ENCODE peak calls at places on chromosome X, in nine cellular contexts. G is spleen, M is A673, L is IMR-90, S is adrenal gland, X is mammary epithelial cell, T is foreskin fibroblast, E is OCI-LY7, Y is progenitor cell of endocrine pancreas. N is an unnamed sample.

GRCh38 chrX:13483773-13484172 is 85.6 kb upstream of the EGFL6 start:
- DNase-seq in Y (no peak), M (no peak), E (no peak), G (no peak), S (no peak), X (no peak), L (no peak), T (no peak), N (no peak)

GRCh38 chrX:69124108-69124507 is 41.1 kb downstream of the PJA1 start:
- DNase-seq in E (no peak), L (peak), X (no peak), M (no peak), S (no peak), T (no peak), Y (no peak), G (no peak), N (no peak)

GRCh38 chrX:109350051-109350450 is 131.8 kb downstream of the GUCY2F start:
- DNase-seq in Y (no peak), T (no peak), L (no peak), X (no peak), E (no peak), G (no peak), M (no peak), S (no peak), N (no peak)

GRCh38 chrX:56762707-56763555 is 33.9 kb downstream of the NBDY start:
- DNase-seq in G (no peak), Y (no peak), E (no peak), X (no peak), T (no peak), L (no peak), S (no peak), M (no peak), N (no peak)

GRCh38 chrX:125203379-125203736 is 116.3 kb upstream of the TEX13C start:
- DNase-seq in G (no peak), Y (no peak), X (no peak), S (no peak), L (no peak), E (no peak), T (no peak), M (peak), N (peak)

GRCh38 chrX:140318306-140318705 is 186.6 kb downstream of the SOX3 start:
- DNase-seq in E (no peak), L (no peak), T (no peak), G (no peak), M (peak), Y (no peak), S (no peak), X (peak), N (no peak)

GRCh38 chrX:3743821-3744439 is 30.5 kb upstream of the PRKX start:
- DNase-seq in L (no peak), Y (no peak), G (no peak), E (no peak), T (no peak), X (no peak), S (no peak), M (no peak), N (no peak)

GRCh38 chrX:151970661-151971060 is 3.8 kb downstream of the GABRE start:
- DNase-seq in Y (no peak), M (no peak), T (peak), E (no peak), X (peak), S (peak), L (peak), G (no peak), N (no peak)

GRCh38 chrX:23662853-23663252 is 4.4 kb upstream of the PRDX4 start:
- DNase-seq in X (peak), G (no peak), Y (no peak), S (no peak), T (peak), E (no peak), L (peak), M (no peak), N (no peak)

GRCh38 chrX:40176979-40177430 is 79.2 kb upstream of the BCOR start:
- DNase-seq in L (no peak), T (no peak), Y (no peak), G (peak), S (peak), X (no peak), E (no peak), M (no peak), N (peak)

DNA sequence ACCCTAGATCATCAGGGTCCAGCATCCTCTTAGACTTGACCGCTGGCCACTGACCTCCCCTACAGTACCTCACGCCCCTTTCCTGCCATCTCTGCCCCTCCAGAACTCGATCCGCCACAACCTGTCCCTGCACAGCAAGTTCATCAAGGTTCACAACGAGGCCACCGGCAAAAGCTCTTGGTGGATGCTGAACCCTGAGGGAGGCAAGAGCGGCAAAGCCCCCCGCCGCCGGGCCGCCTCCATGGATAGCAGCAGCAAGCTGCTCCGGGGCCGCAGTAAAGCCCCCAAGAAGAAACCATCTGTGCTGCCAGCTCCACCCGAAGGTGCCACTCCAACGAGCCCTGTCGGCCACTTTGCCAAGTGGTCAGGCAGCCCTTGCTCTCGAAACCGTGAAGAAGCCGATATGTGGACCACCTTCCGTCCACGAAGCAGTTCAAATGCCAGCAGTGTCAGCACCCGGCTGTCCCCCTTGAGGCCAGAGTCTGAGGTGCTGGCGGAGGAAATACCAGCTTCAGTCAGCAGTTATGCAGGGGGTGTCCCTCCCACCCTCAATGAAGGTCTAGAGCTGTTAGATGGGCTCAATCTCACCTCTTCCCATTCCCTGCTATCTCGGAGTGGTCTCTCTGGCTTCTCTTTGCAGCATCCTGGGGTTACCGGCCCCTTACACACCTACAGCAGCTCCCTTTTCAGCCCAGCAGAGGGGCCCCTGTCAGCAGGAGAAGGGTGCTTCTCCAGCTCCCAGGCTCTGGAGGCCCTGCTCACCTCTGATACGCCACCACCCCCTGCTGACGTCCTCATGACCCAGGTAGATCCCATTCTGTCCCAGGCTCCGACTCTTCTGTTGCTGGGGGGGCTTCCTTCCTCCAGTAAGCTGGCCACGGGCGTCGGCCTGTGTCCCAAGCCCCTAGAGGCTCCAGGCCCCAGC is 5.2 kb downstream of the FOXO4 start:
- DNase-seq in M (no peak), E (no peak), L (no peak), Y (no peak), S (no peak), G (peak), T (no peak), X (no peak), N (no peak)
- TF ChIP-seq CTCF in M (no peak), E (peak), L (no peak), Y (no peak), S (no peak), G (no peak), T (no peak), X (no peak), N (no peak)

GRCh38 chrX:42678133-42678532 is 99.8 kb downstream of the PPP1R2C start:
- DNase-seq in M (peak), X (peak), L (no peak), E (peak), T (no peak), G (no peak), S (no peak), Y (no peak), N (no peak)
- TF ChIP-seq CTCF in M (no peak), X (peak), L (no peak), E (peak), T (no peak), G (no peak), S (peak), Y (peak), N (no peak)

GRCh38 chrX:149648932-149649331 is 17.3 kb upstream of the TMEM185A start:
- DNase-seq in M (no peak), L (no peak), E (no peak), Y (no peak), G (no peak), X (no peak), S (no peak), T (no peak), N (no peak)
- TF ChIP-seq CTCF in M (no peak), L (no peak), E (no peak), Y (no peak), G (no peak), X (no peak), S (no peak), T (no peak), N (no peak)

DNA sequence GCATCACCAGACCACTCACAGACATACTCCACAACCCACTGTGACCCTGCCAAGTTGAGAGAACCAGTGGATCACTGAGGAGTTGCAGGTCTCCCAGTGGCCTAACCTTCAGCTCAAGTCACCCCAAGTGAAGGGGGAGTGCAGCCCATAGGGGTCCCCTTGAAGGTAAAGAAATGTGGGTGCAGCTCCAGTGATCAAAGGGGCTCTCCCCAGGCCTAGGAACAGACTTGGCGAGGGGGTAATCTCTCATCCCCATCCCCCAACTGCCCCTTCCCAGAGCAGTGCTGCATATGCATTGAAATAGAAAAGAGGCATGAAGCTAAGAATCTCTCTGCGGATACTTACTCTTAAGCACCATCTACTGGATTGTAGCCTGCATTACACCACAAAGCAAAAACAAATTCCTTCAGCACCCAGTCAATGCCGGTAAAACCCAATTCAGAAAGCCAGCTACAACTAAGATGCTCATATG is 27.0 kb downstream of the MAGEE1 start:
- DNase-seq in E (peak), Y (no peak), S (no peak), T (no peak), M (peak), L (peak), X (peak), G (peak), N (no peak)
- TF ChIP-seq CTCF in E (peak), Y (peak), S (peak), T (peak), M (peak), L (peak), X (peak), G (peak), N (peak)

GRCh38 chrX:148133099-148133725 is 152.1 kb downstream of the FMR1NB start:
- DNase-seq in M (no peak), G (no peak), S (no peak), E (peak), Y (no peak), T (no peak), X (peak), L (no peak), N (no peak)
- TF ChIP-seq CTCF in M (peak), G (peak), S (no peak), E (peak), Y (no peak), T (no peak), X (no peak), L (no peak), N (no peak)

DNA sequence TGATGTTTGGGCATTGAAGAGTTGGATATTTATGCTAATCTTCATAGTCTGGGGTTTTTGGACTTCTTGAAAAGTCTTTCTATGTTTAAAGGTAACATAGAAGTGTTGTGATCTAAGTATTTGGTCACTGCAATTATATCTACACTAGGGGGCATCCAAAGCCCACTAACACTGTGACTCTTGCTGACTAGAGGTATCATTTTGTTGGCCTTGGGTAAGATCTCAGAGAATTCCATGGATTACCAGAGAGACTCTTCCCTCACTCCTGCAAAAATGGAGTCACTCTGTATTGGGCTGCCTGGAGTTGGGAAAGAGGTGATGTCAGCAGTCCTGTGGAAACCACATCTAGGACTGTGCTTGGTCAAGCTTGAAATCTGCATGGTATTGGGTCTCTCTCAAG is 1077.6 kb downstream of the FAM133A start:
- DNase-seq in Y (no peak), M (peak), X (no peak), E (no peak), L (no peak), G (no peak), S (no peak), T (no peak), N (no peak)
- TF ChIP-seq CTCF in Y (peak), M (peak), X (no peak), E (no peak), L (no peak), G (no peak), S (no peak), T (no peak), N (no peak)

GRCh38 chrX:30637874-30638793 is 15.1 kb upstream of the GK start:
- DNase-seq in M (no peak), G (no peak), Y (no peak), T (no peak), X (no peak), S (no peak), L (no peak), E (no peak), N (no peak)

DNA sequence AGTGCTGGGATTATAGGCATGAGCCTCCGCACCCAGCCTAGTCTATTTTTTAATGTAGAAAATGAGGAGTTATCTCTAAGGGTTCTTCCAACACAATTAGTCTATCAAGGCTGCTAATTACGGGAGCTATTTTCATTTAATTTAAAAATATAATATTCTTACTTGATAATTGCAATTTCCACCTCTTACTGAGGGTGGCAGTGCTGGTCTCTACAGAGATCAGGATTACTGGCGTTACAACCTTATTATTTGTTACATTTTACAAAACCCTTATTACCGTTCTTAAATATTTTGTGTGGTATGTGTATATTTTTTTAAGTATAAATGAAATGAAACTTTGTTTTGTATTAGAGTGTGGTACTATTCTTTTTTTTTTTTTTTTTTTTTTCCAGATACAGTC is 17.6 kb upstream of the GK start:
- DNase-seq in L (peak), Y (no peak), T (no peak), E (peak), G (no peak), S (no peak), X (no peak), M (no peak), N (no peak)
- TF ChIP-seq CTCF in L (peak), Y (peak), T (peak), E (peak), G (peak), S (peak), X (peak), M (peak), N (no peak)

GRCh38 chrX:2370436-2370835 is 130.3 kb downstream of the DHRSX start:
- DNase-seq in S (no peak), L (no peak), X (no peak), Y (no peak), E (no peak), M (no peak), T (no peak), G (no peak), N (no peak)
- TF ChIP-seq CTCF in S (no peak), L (no peak), X (no peak), Y (no peak), E (no peak), M (no peak), T (no peak), G (no peak), N (no peak)

N was measured in glutamatergic neuron.